ENCODE peak calls at places on chromosomes 12 and 14, in eight cellular contexts. V is colonic mucosa, G is tibial nerve, W is upper lobe of right lung, H is choroid plexus epithelial cell, T is heart right ventricle, S is A549, C is AG10803. K is an unnamed sample.

GRCh38 chr14:68470361-68470760 is 322.5 kb downstream of the ZFP36L1 start:
- DNase-seq in V (no peak), G (no peak), W (no peak), H (peak), T (no peak), S (no peak), C (peak), K (no peak)

GRCh38 chr14:32696325-32697101 is 242.2 kb upstream of the NPAS3 start:
- DNase-seq in V (no peak), G (no peak), W (no peak), H (no peak), T (no peak), S (no peak), C (no peak), K (no peak)

GRCh38 chr14:22456986-22457594 is 131.9 kb downstream of the DAD1 start:
- DNase-seq in V (no peak), G (no peak), W (no peak), H (no peak), T (no peak), S (no peak), C (no peak), K (no peak)

GRCh38 chr12:88579941-88580871 is at the start of gene KITLG:
- DNase-seq in V (peak), G (peak), W (peak), H (peak), T (peak), S (peak), C (peak), K (peak)

GRCh38 chr12:125247477-125247876 is 182.2 kb downstream of the AACS start:
- DNase-seq in V (no peak), G (no peak), W (no peak), H (no peak), T (no peak), S (no peak), C (no peak), K (no peak)

GRCh38 chr14:69573841-69574265 is 818 bp downstream of the CCDC177 start:
- DNase-seq in V (no peak), G (no peak), W (no peak), H (no peak), T (no peak), S (no peak), C (no peak), K (no peak)

GRCh38 chr14:36167431-36167830 is 9.1 kb downstream of the PTCSC3 start:
- DNase-seq in V (no peak), G (no peak), W (no peak), H (no peak), T (no peak), S (no peak), C (no peak), K (no peak)

GRCh38 chr12:78865297-78865955 is 852 bp downstream of the SYT1 start:
- DNase-seq in V (no peak), G (no peak), W (no peak), H (peak), T (no peak), S (no peak), C (no peak), K (no peak)

GRCh38 chr12:104232609-104233280 is 17.2 kb downstream of the TXNRD1 start:
- DNase-seq in V (no peak), G (no peak), W (no peak), H (no peak), T (no peak), S (no peak), C (no peak), K (no peak)

GRCh38 chr12:2681426-2682205 is 113.2 kb upstream of the FKBP4 start:
- DNase-seq in V (no peak), G (no peak), W (no peak), H (no peak), T (no peak), S (no peak), C (no peak), K (no peak)

DNA sequence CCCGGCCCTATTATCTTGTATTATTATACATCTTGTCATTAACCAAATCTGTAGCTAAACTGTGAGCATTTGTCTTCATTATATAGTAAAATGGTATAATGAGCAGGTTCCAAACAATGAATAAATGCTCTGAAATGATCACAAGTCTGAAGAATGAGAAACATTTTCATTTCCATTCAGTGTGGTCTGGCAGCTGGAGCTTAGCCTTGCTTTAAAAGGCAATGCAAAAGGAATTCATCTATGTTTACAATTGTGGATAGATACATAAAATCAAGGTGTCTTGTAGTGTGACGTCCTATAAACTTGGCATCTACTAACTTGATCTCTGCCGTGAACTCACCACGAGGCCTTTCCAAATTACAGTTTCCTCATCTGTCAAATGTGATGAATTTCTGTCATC is 168.3 kb downstream of the RMST start:
- DNase-seq in V (no peak), G (no peak), W (no peak), H (no peak), T (no peak), S (no peak), C (no peak), K (no peak)
- TF ChIP-seq CTCF in V (no peak), G (no peak), W (no peak), H (no peak), T (no peak), S (no peak), C (no peak), K (no peak)

GRCh38 chr12:110684322-110684836 is 4.5 kb downstream of the HVCN1 start:
- DNase-seq in V (no peak), G (no peak), W (no peak), H (peak), T (no peak), S (no peak), C (no peak), K (no peak)

GRCh38 chr12:110683888-110684287 is 5.0 kb downstream of the HVCN1 start:
- DNase-seq in V (no peak), G (no peak), W (no peak), H (no peak), T (no peak), S (no peak), C (no peak), K (no peak)

GRCh38 chr12:110687770-110688169 is 1.1 kb downstream of the HVCN1 start:
- DNase-seq in V (no peak), G (no peak), W (no peak), H (no peak), T (no peak), S (no peak), C (no peak), K (no peak)

GRCh38 chr12:110688446-110689001 is 391 bp downstream of the HVCN1 start:
- DNase-seq in V (no peak), G (no peak), W (no peak), H (no peak), T (no peak), S (no peak), C (no peak), K (no peak)

GRCh38 chr12:110686294-110686903 is 2.5 kb downstream of the HVCN1 start:
- DNase-seq in V (no peak), G (no peak), W (no peak), H (no peak), T (no peak), S (no peak), C (no peak), K (no peak)
- H3K4me3 ChIP-seq in V (no peak), G (no peak), W (no peak), H (no peak), T (no peak), S (no peak), C (no peak), K (no peak)

DNA sequence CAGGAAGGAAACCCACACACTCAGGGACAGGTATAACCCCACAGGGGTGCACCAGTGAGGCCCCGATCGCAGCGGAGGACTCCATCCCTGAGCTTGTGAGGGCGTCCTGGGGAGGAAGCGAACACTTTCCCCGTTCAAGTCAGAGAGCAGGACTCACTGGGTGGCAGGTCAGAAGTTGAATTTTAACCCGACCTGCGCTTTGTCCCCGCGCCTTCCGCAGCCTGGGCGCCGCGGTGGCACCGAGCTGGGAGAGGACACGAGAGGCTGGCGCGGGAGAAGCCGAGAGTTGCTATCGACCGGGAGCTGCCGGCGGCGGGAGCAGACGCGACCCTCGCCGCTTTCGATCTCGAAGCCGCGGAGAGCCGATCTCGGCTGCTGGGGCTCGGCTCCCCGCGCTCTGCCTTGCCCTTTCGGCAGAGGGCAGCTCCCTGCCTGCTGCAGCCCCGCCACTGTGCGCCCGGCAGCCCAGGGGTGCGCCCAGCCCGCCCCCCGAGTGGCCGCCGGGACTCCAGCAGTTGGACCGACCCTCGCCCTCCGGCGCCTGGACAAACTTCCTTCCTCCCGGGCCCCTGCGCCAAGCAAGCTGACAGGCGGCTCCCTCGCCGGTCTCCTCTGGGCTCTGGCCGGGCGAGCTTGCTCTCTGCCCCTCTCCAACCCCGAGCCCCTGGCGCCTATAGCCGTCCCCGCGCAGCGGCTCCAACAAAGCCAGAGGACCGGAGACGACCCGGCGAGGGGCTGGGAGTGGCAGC is 918 bp downstream of the LIN7A start:
- DNase-seq in V (peak), G (no peak), W (peak), H (peak), T (peak), S (peak), C (peak), K (peak)
- TF ChIP-seq CTCF in V (no peak), G (no peak), W (no peak), H (no peak), T (no peak), S (no peak), C (no peak), K (no peak)

GRCh38 chr12:91180577-91180976 is 2.0 kb downstream of the DCN start:
- DNase-seq in V (no peak), G (no peak), W (no peak), H (peak), T (peak), S (no peak), C (peak), K (peak)

GRCh38 chr12:91182664-91183455 is at the start of gene DCN:
- DNase-seq in V (no peak), G (no peak), W (no peak), H (peak), T (no peak), S (no peak), C (peak), K (peak)

GRCh38 chr12:91179315-91179714 is 3.3 kb downstream of the DCN start:
- DNase-seq in V (no peak), G (peak), W (no peak), H (peak), T (no peak), S (no peak), C (peak), K (peak)

GRCh38 chr12:91180162-91180561 is 2.5 kb downstream of the DCN start:
- DNase-seq in V (no peak), G (no peak), W (no peak), H (no peak), T (no peak), S (no peak), C (no peak), K (no peak)

GRCh38 chr12:91181053-91181452 is 1.6 kb downstream of the DCN start:
- DNase-seq in V (no peak), G (no peak), W (no peak), H (peak), T (no peak), S (no peak), C (peak), K (no peak)
- H3K4me3 ChIP-seq in V (no peak), G (peak), W (peak), H (peak), T (peak), S (no peak), C (peak), K (peak)

DNA sequence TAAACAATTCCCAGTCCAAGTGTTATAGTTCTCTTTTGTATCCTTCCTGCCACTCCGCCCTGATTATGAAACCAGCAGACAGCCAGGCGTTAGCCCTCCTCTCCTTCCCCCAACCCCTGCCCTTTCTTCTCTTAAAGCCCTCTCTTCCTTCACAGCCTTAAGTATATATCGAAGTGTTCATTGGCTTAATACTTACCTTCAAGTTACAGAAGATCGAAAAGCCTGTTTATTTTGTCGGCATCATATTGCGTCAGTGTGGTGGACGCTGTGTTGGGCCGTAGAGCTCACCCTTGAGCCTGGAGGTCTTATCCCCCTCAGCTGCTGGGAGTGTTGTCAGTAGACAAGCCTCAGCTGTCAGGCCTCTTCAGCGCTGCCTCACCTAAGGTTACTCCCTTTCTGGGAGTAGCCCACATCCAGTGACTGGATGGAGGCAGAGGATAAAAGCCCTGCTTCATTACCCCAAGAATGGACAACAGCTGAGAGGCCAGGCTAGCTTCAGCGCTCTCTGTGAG is 36.2 kb downstream of the CMAS start:
- DNase-seq in V (no peak), G (no peak), W (no peak), H (no peak), T (no peak), S (no peak), C (no peak), K (peak)
- TF ChIP-seq CTCF in V (no peak), G (no peak), W (no peak), H (no peak), T (no peak), S (no peak), C (no peak), K (no peak)

GRCh38 chr12:9113296-9113986 is 2.3 kb downstream of the A2M start:
- DNase-seq in V (no peak), G (no peak), W (no peak), H (no peak), T (no peak), S (no peak), C (no peak), K (no peak)
- H3K4me3 ChIP-seq in V (peak), G (no peak), W (peak), H (no peak), T (peak), S (no peak), C (no peak), K (no peak)

GRCh38 chr12:19574606-19575005 is 135.3 kb downstream of the AEBP2 start:
- DNase-seq in V (no peak), G (no peak), W (no peak), H (peak), T (no peak), S (peak), C (no peak), K (peak)
- TF ChIP-seq CTCF in V (no peak), G (no peak), W (no peak), H (peak), T (no peak), S (no peak), C (peak), K (peak)

GRCh38 chr12:22626429-22626828 is 1.5 kb downstream of the ETNK1 start:
- DNase-seq in V (no peak), G (no peak), W (no peak), H (peak), T (no peak), S (no peak), C (peak), K (peak)

GRCh38 chr12:22627351-22627750 is 2.4 kb downstream of the ETNK1 start:
- DNase-seq in V (no peak), G (no peak), W (no peak), H (no peak), T (no peak), S (no peak), C (no peak), K (peak)

GRCh38 chr12:22625671-22626251 is 790 bp downstream of the ETNK1 start:
- DNase-seq in V (peak), G (peak), W (no peak), H (peak), T (peak), S (peak), C (peak), K (peak)

GRCh38 chr12:22624908-22625646 is at the start of gene ETNK1:
- DNase-seq in V (peak), G (peak), W (peak), H (peak), T (peak), S (peak), C (peak), K (peak)

DNA sequence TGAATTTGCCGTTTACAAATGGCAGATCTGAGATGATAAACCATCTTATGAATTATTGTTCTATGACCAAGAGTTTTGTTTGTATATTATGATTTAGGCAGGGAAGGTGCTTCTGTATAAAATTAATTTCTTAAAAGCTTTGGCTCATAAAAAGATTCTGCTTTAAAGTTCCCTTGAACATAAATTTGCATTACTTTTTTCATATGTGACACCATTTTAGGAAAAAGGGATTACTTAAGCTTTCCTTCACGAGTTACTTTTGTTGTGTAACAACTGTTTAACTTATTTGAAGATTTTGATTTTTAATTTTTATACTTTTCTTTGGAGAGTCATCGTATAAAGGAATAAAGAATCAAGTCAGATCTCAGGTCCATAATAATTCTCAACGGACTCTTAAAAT is 3.3 kb downstream of the ETNK1 start:
- DNase-seq in V (no peak), G (no peak), W (no peak), H (no peak), T (no peak), S (no peak), C (no peak), K (peak)
- H3K4me3 ChIP-seq in V (no peak), G (peak), W (peak), H (peak), T (no peak), S (peak), C (no peak), K (peak)

GRCh38 chr12:117854339-117855012 is 114.3 kb downstream of the KSR2 start:
- DNase-seq in V (peak), G (no peak), W (no peak), H (peak), T (no peak), S (peak), C (peak), K (peak)
- TF ChIP-seq CTCF in V (peak), G (peak), W (peak), H (peak), T (peak), S (peak), C (peak), K (peak)

DNA sequence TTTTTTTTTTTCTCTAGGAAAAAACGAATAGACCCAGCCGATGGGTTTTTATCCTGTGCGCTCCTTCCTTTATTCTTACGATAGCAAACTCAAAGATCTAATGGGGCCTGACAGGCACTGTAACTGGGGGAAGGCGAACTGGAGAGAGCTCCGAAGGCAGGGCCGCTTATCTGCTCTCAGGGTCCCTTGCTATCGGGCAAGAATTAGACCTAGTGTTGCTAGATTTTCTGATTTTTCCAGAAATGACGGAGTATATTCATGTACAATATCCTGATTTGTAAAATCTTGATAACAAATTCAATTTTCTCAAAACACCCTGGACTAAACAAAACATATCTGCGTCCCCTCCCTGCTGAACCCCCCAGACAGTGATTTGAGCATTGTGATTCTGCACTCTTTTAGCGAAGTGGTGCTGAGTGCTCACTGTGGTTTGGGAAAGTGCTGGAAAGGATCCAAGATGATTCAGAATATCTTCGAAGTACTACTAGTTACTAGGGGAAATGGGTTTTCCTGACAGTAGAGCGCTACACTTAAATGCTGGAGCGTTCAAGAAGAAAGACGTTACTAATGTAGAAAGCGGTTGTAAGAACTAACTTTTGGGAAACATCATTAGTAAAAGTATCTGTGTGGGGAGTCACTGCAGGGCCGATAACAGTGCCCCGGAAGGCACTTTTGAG is 685 bp upstream of the STXBP6 start:
- DNase-seq in V (no peak), G (no peak), W (no peak), H (peak), T (peak), S (no peak), C (peak), K (peak)
- H3K4me3 ChIP-seq in V (peak), G (peak), W (peak), H (peak), T (peak), S (peak), C (peak), K (peak)